ENCODE peak calls at places on chromosome 12, in eight cellular contexts. One of them, this sample, is unnamed.

GRCh38 chr12:108801736-108802665 is 55.4 kb downstream of the SSH1 start:
- DNase-seq in activated gamma-delta T cell treated with anti-CD3 and anti-CD28 coated beads, Interleukin-2, amount 50 U/mL, for 16 hours: no peak
- DNase-seq in bronchial epithelial cell: no peak
- DNase-seq in caudate nucleus: no peak
- DNase-seq in IMR-90: peak
- DNase-seq in upper lobe of right lung: no peak
- DNase-seq in stimulated activated CD4-positive, alpha-beta T cell treated with anti-CD3 and anti-CD28 coated beads, Interleukin-15, amount 100 ng/mL, for 24 hours: no peak
- DNase-seq in iris pigment epithelial cell: peak
- DNase-seq in this sample: no peak

GRCh38 chr12:124354400-124354799 is 59.5 kb downstream of the RFLNA start:
- DNase-seq in activated gamma-delta T cell treated with anti-CD3 and anti-CD28 coated beads, Interleukin-2, amount 50 U/mL, for 16 hours: no peak
- DNase-seq in IMR-90: no peak
- DNase-seq in caudate nucleus: no peak
- DNase-seq in bronchial epithelial cell: no peak
- DNase-seq in iris pigment epithelial cell: no peak
- DNase-seq in upper lobe of right lung: no peak
- DNase-seq in stimulated activated CD4-positive, alpha-beta T cell treated with anti-CD3 and anti-CD28 coated beads, Interleukin-15, amount 100 ng/mL, for 24 hours: no peak
- DNase-seq in this sample: no peak

GRCh38 chr12:69154585-69155363 is 84.6 kb upstream of the CPSF6 start:
- DNase-seq in bronchial epithelial cell: peak
- DNase-seq in upper lobe of right lung: peak
- DNase-seq in iris pigment epithelial cell: peak
- DNase-seq in stimulated activated CD4-positive, alpha-beta T cell treated with anti-CD3 and anti-CD28 coated beads, Interleukin-15, amount 100 ng/mL, for 24 hours: peak
- DNase-seq in activated gamma-delta T cell treated with anti-CD3 and anti-CD28 coated beads, Interleukin-2, amount 50 U/mL, for 16 hours: peak
- DNase-seq in IMR-90: peak
- DNase-seq in caudate nucleus: peak
- DNase-seq in this sample: peak

GRCh38 chr12:95605087-95605486 is 53.8 kb upstream of the USP44 start:
- DNase-seq in stimulated activated CD4-positive, alpha-beta T cell treated with anti-CD3 and anti-CD28 coated beads, Interleukin-15, amount 100 ng/mL, for 24 hours: no peak
- DNase-seq in iris pigment epithelial cell: peak
- DNase-seq in IMR-90: peak
- DNase-seq in bronchial epithelial cell: peak
- DNase-seq in upper lobe of right lung: no peak
- DNase-seq in caudate nucleus: no peak
- DNase-seq in activated gamma-delta T cell treated with anti-CD3 and anti-CD28 coated beads, Interleukin-2, amount 50 U/mL, for 16 hours: no peak
- DNase-seq in this sample: no peak

GRCh38 chr12:92362109-92362508 is 216.5 kb upstream of the BTG1 start:
- DNase-seq in upper lobe of right lung: no peak
- DNase-seq in caudate nucleus: no peak
- DNase-seq in stimulated activated CD4-positive, alpha-beta T cell treated with anti-CD3 and anti-CD28 coated beads, Interleukin-15, amount 100 ng/mL, for 24 hours: no peak
- DNase-seq in bronchial epithelial cell: no peak
- DNase-seq in iris pigment epithelial cell: no peak
- DNase-seq in IMR-90: no peak
- DNase-seq in activated gamma-delta T cell treated with anti-CD3 and anti-CD28 coated beads, Interleukin-2, amount 50 U/mL, for 16 hours: no peak
- DNase-seq in this sample: no peak

GRCh38 chr12:53825246-53826081 is 73.7 kb upstream of the CISTR start:
- DNase-seq in activated gamma-delta T cell treated with anti-CD3 and anti-CD28 coated beads, Interleukin-2, amount 50 U/mL, for 16 hours: no peak
- DNase-seq in caudate nucleus: no peak
- DNase-seq in iris pigment epithelial cell: peak
- DNase-seq in upper lobe of right lung: no peak
- DNase-seq in stimulated activated CD4-positive, alpha-beta T cell treated with anti-CD3 and anti-CD28 coated beads, Interleukin-15, amount 100 ng/mL, for 24 hours: no peak
- DNase-seq in bronchial epithelial cell: peak
- DNase-seq in IMR-90: peak
- DNase-seq in this sample: no peak

GRCh38 chr12:120972870-120973543 is 5.3 kb upstream of the HNF1A start:
- DNase-seq in caudate nucleus: no peak
- DNase-seq in activated gamma-delta T cell treated with anti-CD3 and anti-CD28 coated beads, Interleukin-2, amount 50 U/mL, for 16 hours: no peak
- DNase-seq in stimulated activated CD4-positive, alpha-beta T cell treated with anti-CD3 and anti-CD28 coated beads, Interleukin-15, amount 100 ng/mL, for 24 hours: no peak
- DNase-seq in upper lobe of right lung: no peak
- DNase-seq in bronchial epithelial cell: no peak
- DNase-seq in iris pigment epithelial cell: no peak
- DNase-seq in IMR-90: no peak
- DNase-seq in this sample: no peak

GRCh38 chr12:48998497-48999353 is 450 bp downstream of the DDN start:
- DNase-seq in stimulated activated CD4-positive, alpha-beta T cell treated with anti-CD3 and anti-CD28 coated beads, Interleukin-15, amount 100 ng/mL, for 24 hours: peak
- DNase-seq in bronchial epithelial cell: peak
- DNase-seq in caudate nucleus: no peak
- DNase-seq in iris pigment epithelial cell: no peak
- DNase-seq in activated gamma-delta T cell treated with anti-CD3 and anti-CD28 coated beads, Interleukin-2, amount 50 U/mL, for 16 hours: no peak
- DNase-seq in upper lobe of right lung: no peak
- DNase-seq in IMR-90: peak
- DNase-seq in this sample: no peak

GRCh38 chr12:13609874-13610273 is 371.5 kb downstream of the GRIN2B start:
- DNase-seq in upper lobe of right lung: no peak
- DNase-seq in IMR-90: no peak
- DNase-seq in caudate nucleus: no peak
- DNase-seq in stimulated activated CD4-positive, alpha-beta T cell treated with anti-CD3 and anti-CD28 coated beads, Interleukin-15, amount 100 ng/mL, for 24 hours: no peak
- DNase-seq in bronchial epithelial cell: no peak
- DNase-seq in iris pigment epithelial cell: no peak
- DNase-seq in activated gamma-delta T cell treated with anti-CD3 and anti-CD28 coated beads, Interleukin-2, amount 50 U/mL, for 16 hours: no peak
- DNase-seq in this sample: no peak

GRCh38 chr12:26378721-26379120 is 183.3 kb downstream of the SSPN start:
- DNase-seq in caudate nucleus: no peak
- DNase-seq in upper lobe of right lung: no peak
- DNase-seq in bronchial epithelial cell: no peak
- DNase-seq in activated gamma-delta T cell treated with anti-CD3 and anti-CD28 coated beads, Interleukin-2, amount 50 U/mL, for 16 hours: no peak
- DNase-seq in IMR-90: no peak
- DNase-seq in iris pigment epithelial cell: no peak
- DNase-seq in stimulated activated CD4-positive, alpha-beta T cell treated with anti-CD3 and anti-CD28 coated beads, Interleukin-15, amount 100 ng/mL, for 24 hours: no peak
- DNase-seq in this sample: no peak

GRCh38 chr12:92810370-92810769 is 107.6 kb downstream of the PLEKHG7 start:
- DNase-seq in caudate nucleus: no peak
- DNase-seq in IMR-90: no peak
- DNase-seq in stimulated activated CD4-positive, alpha-beta T cell treated with anti-CD3 and anti-CD28 coated beads, Interleukin-15, amount 100 ng/mL, for 24 hours: no peak
- DNase-seq in iris pigment epithelial cell: no peak
- DNase-seq in activated gamma-delta T cell treated with anti-CD3 and anti-CD28 coated beads, Interleukin-2, amount 50 U/mL, for 16 hours: no peak
- DNase-seq in bronchial epithelial cell: no peak
- DNase-seq in upper lobe of right lung: no peak
- DNase-seq in this sample: no peak

GRCh38 chr12:103838254-103838914 is 2.6 kb downstream of the NT5DC3 start:
- DNase-seq in activated gamma-delta T cell treated with anti-CD3 and anti-CD28 coated beads, Interleukin-2, amount 50 U/mL, for 16 hours: no peak
- DNase-seq in iris pigment epithelial cell: no peak
- DNase-seq in IMR-90: no peak
- DNase-seq in bronchial epithelial cell: no peak
- DNase-seq in stimulated activated CD4-positive, alpha-beta T cell treated with anti-CD3 and anti-CD28 coated beads, Interleukin-15, amount 100 ng/mL, for 24 hours: no peak
- DNase-seq in caudate nucleus: no peak
- DNase-seq in upper lobe of right lung: no peak
- DNase-seq in this sample: no peak

GRCh38 chr12:102110782-102111181 is 9.1 kb downstream of the NUP37 start:
- DNase-seq in activated gamma-delta T cell treated with anti-CD3 and anti-CD28 coated beads, Interleukin-2, amount 50 U/mL, for 16 hours: no peak
- DNase-seq in bronchial epithelial cell: no peak
- DNase-seq in stimulated activated CD4-positive, alpha-beta T cell treated with anti-CD3 and anti-CD28 coated beads, Interleukin-15, amount 100 ng/mL, for 24 hours: no peak
- DNase-seq in IMR-90: no peak
- DNase-seq in caudate nucleus: no peak
- DNase-seq in upper lobe of right lung: no peak
- DNase-seq in iris pigment epithelial cell: no peak
- DNase-seq in this sample: no peak

GRCh38 chr12:52050771-52051541 is at the start of gene NR4A1:
- DNase-seq in stimulated activated CD4-positive, alpha-beta T cell treated with anti-CD3 and anti-CD28 coated beads, Interleukin-15, amount 100 ng/mL, for 24 hours: peak
- DNase-seq in upper lobe of right lung: peak
- DNase-seq in iris pigment epithelial cell: peak
- DNase-seq in IMR-90: peak
- DNase-seq in bronchial epithelial cell: peak
- DNase-seq in activated gamma-delta T cell treated with anti-CD3 and anti-CD28 coated beads, Interleukin-2, amount 50 U/mL, for 16 hours: peak
- DNase-seq in caudate nucleus: peak
- DNase-seq in this sample: peak

GRCh38 chr12:57099766-57100165 is 10.9 kb downstream of the NAB2 start:
- DNase-seq in activated gamma-delta T cell treated with anti-CD3 and anti-CD28 coated beads, Interleukin-2, amount 50 U/mL, for 16 hours: no peak
- DNase-seq in bronchial epithelial cell: no peak
- DNase-seq in upper lobe of right lung: no peak
- DNase-seq in stimulated activated CD4-positive, alpha-beta T cell treated with anti-CD3 and anti-CD28 coated beads, Interleukin-15, amount 100 ng/mL, for 24 hours: no peak
- DNase-seq in caudate nucleus: no peak
- DNase-seq in iris pigment epithelial cell: no peak
- DNase-seq in IMR-90: no peak
- DNase-seq in this sample: no peak

GRCh38 chr12:16352481-16352880 is 5.0 kb downstream of the MGST1 start:
- DNase-seq in stimulated activated CD4-positive, alpha-beta T cell treated with anti-CD3 and anti-CD28 coated beads, Interleukin-15, amount 100 ng/mL, for 24 hours: no peak
- DNase-seq in activated gamma-delta T cell treated with anti-CD3 and anti-CD28 coated beads, Interleukin-2, amount 50 U/mL, for 16 hours: no peak
- DNase-seq in upper lobe of right lung: no peak
- DNase-seq in bronchial epithelial cell: peak
- DNase-seq in IMR-90: peak
- DNase-seq in iris pigment epithelial cell: peak
- DNase-seq in caudate nucleus: no peak
- DNase-seq in this sample: no peak

GRCh38 chr12:58000499-58000898 is 59.1 kb downstream of the ATP23 start:
- DNase-seq in bronchial epithelial cell: no peak
- DNase-seq in activated gamma-delta T cell treated with anti-CD3 and anti-CD28 coated beads, Interleukin-2, amount 50 U/mL, for 16 hours: no peak
- DNase-seq in stimulated activated CD4-positive, alpha-beta T cell treated with anti-CD3 and anti-CD28 coated beads, Interleukin-15, amount 100 ng/mL, for 24 hours: no peak
- DNase-seq in IMR-90: no peak
- DNase-seq in upper lobe of right lung: no peak
- DNase-seq in caudate nucleus: no peak
- DNase-seq in iris pigment epithelial cell: no peak
- DNase-seq in this sample: no peak

GRCh38 chr12:52193991-52194390 is 2.2 kb upstream of the KRT80 start:
- DNase-seq in upper lobe of right lung: no peak
- DNase-seq in iris pigment epithelial cell: peak
- DNase-seq in activated gamma-delta T cell treated with anti-CD3 and anti-CD28 coated beads, Interleukin-2, amount 50 U/mL, for 16 hours: no peak
- DNase-seq in IMR-90: no peak
- DNase-seq in caudate nucleus: no peak
- DNase-seq in stimulated activated CD4-positive, alpha-beta T cell treated with anti-CD3 and anti-CD28 coated beads, Interleukin-15, amount 100 ng/mL, for 24 hours: no peak
- DNase-seq in bronchial epithelial cell: no peak
- DNase-seq in this sample: no peak

GRCh38 chr12:118126119-118126757 is 9.7 kb upstream of the PEBP1 start:
- DNase-seq in iris pigment epithelial cell: no peak
- DNase-seq in IMR-90: no peak
- DNase-seq in upper lobe of right lung: peak
- DNase-seq in caudate nucleus: no peak
- DNase-seq in activated gamma-delta T cell treated with anti-CD3 and anti-CD28 coated beads, Interleukin-2, amount 50 U/mL, for 16 hours: no peak
- DNase-seq in bronchial epithelial cell: no peak
- DNase-seq in stimulated activated CD4-positive, alpha-beta T cell treated with anti-CD3 and anti-CD28 coated beads, Interleukin-15, amount 100 ng/mL, for 24 hours: no peak
- DNase-seq in this sample: no peak

GRCh38 chr12:52529846-52530245 is 9.7 kb upstream of the KRT5 start:
- DNase-seq in stimulated activated CD4-positive, alpha-beta T cell treated with anti-CD3 and anti-CD28 coated beads, Interleukin-15, amount 100 ng/mL, for 24 hours: no peak
- DNase-seq in IMR-90: no peak
- DNase-seq in activated gamma-delta T cell treated with anti-CD3 and anti-CD28 coated beads, Interleukin-2, amount 50 U/mL, for 16 hours: no peak
- DNase-seq in caudate nucleus: no peak
- DNase-seq in iris pigment epithelial cell: no peak
- DNase-seq in upper lobe of right lung: no peak
- DNase-seq in bronchial epithelial cell: no peak
- DNase-seq in this sample: no peak

GRCh38 chr12:64428956-64429355 is 23.0 kb upstream of the TBK1 start:
- DNase-seq in bronchial epithelial cell: no peak
- DNase-seq in iris pigment epithelial cell: no peak
- DNase-seq in stimulated activated CD4-positive, alpha-beta T cell treated with anti-CD3 and anti-CD28 coated beads, Interleukin-15, amount 100 ng/mL, for 24 hours: no peak
- DNase-seq in IMR-90: no peak
- DNase-seq in upper lobe of right lung: no peak
- DNase-seq in activated gamma-delta T cell treated with anti-CD3 and anti-CD28 coated beads, Interleukin-2, amount 50 U/mL, for 16 hours: no peak
- DNase-seq in caudate nucleus: no peak
- DNase-seq in this sample: no peak

GRCh38 chr12:98504368-98504617 is 11.1 kb upstream of the TMPO start:
- DNase-seq in upper lobe of right lung: no peak
- DNase-seq in iris pigment epithelial cell: no peak
- DNase-seq in bronchial epithelial cell: no peak
- DNase-seq in IMR-90: no peak
- DNase-seq in stimulated activated CD4-positive, alpha-beta T cell treated with anti-CD3 and anti-CD28 coated beads, Interleukin-15, amount 100 ng/mL, for 24 hours: no peak
- DNase-seq in activated gamma-delta T cell treated with anti-CD3 and anti-CD28 coated beads, Interleukin-2, amount 50 U/mL, for 16 hours: no peak
- DNase-seq in caudate nucleus: no peak
- DNase-seq in this sample: no peak

GRCh38 chr12:66538970-66539369 is 139.9 kb downstream of the GRIP1 start:
- DNase-seq in upper lobe of right lung: no peak
- DNase-seq in IMR-90: no peak
- DNase-seq in bronchial epithelial cell: peak
- DNase-seq in iris pigment epithelial cell: peak
- DNase-seq in activated gamma-delta T cell treated with anti-CD3 and anti-CD28 coated beads, Interleukin-2, amount 50 U/mL, for 16 hours: no peak
- DNase-seq in stimulated activated CD4-positive, alpha-beta T cell treated with anti-CD3 and anti-CD28 coated beads, Interleukin-15, amount 100 ng/mL, for 24 hours: no peak
- DNase-seq in caudate nucleus: no peak
- DNase-seq in this sample: no peak

GRCh38 chr12:121034906-121035305 is 4.1 kb downstream of the OASL start:
- DNase-seq in iris pigment epithelial cell: no peak
- DNase-seq in caudate nucleus: no peak
- DNase-seq in activated gamma-delta T cell treated with anti-CD3 and anti-CD28 coated beads, Interleukin-2, amount 50 U/mL, for 16 hours: no peak
- DNase-seq in IMR-90: no peak
- DNase-seq in upper lobe of right lung: no peak
- DNase-seq in bronchial epithelial cell: no peak
- DNase-seq in stimulated activated CD4-positive, alpha-beta T cell treated with anti-CD3 and anti-CD28 coated beads, Interleukin-15, amount 100 ng/mL, for 24 hours: no peak
- DNase-seq in this sample: no peak

GRCh38 chr12:107847830-107848229 is 73.3 kb downstream of the ASCL4 start:
- DNase-seq in caudate nucleus: no peak
- DNase-seq in stimulated activated CD4-positive, alpha-beta T cell treated with anti-CD3 and anti-CD28 coated beads, Interleukin-15, amount 100 ng/mL, for 24 hours: no peak
- DNase-seq in bronchial epithelial cell: peak
- DNase-seq in IMR-90: no peak
- DNase-seq in upper lobe of right lung: no peak
- DNase-seq in activated gamma-delta T cell treated with anti-CD3 and anti-CD28 coated beads, Interleukin-2, amount 50 U/mL, for 16 hours: no peak
- DNase-seq in iris pigment epithelial cell: no peak
- DNase-seq in this sample: no peak

GRCh38 chr12:6943719-6944380 is at the start of the genes C12orf57 and RNU7-1:
- DNase-seq in stimulated activated CD4-positive, alpha-beta T cell treated with anti-CD3 and anti-CD28 coated beads, Interleukin-15, amount 100 ng/mL, for 24 hours: peak
- DNase-seq in IMR-90: peak
- DNase-seq in caudate nucleus: peak
- DNase-seq in iris pigment epithelial cell: peak
- DNase-seq in activated gamma-delta T cell treated with anti-CD3 and anti-CD28 coated beads, Interleukin-2, amount 50 U/mL, for 16 hours: peak
- DNase-seq in bronchial epithelial cell: peak
- DNase-seq in upper lobe of right lung: peak
- DNase-seq in this sample: peak

GRCh38 chr12:44750468-44750867 is 125.6 kb downstream of the NELL2 start:
- DNase-seq in activated gamma-delta T cell treated with anti-CD3 and anti-CD28 coated beads, Interleukin-2, amount 50 U/mL, for 16 hours: no peak
- DNase-seq in bronchial epithelial cell: no peak
- DNase-seq in iris pigment epithelial cell: no peak
- DNase-seq in stimulated activated CD4-positive, alpha-beta T cell treated with anti-CD3 and anti-CD28 coated beads, Interleukin-15, amount 100 ng/mL, for 24 hours: no peak
- DNase-seq in caudate nucleus: no peak
- DNase-seq in upper lobe of right lung: no peak
- DNase-seq in IMR-90: no peak
- DNase-seq in this sample: no peak

GRCh38 chr12:18250313-18250916 is 10.9 kb upstream of the PIK3C2G start:
- DNase-seq in IMR-90: peak
- DNase-seq in iris pigment epithelial cell: peak
- DNase-seq in upper lobe of right lung: no peak
- DNase-seq in activated gamma-delta T cell treated with anti-CD3 and anti-CD28 coated beads, Interleukin-2, amount 50 U/mL, for 16 hours: no peak
- DNase-seq in stimulated activated CD4-positive, alpha-beta T cell treated with anti-CD3 and anti-CD28 coated beads, Interleukin-15, amount 100 ng/mL, for 24 hours: no peak
- DNase-seq in bronchial epithelial cell: peak
- DNase-seq in caudate nucleus: no peak
- DNase-seq in this sample: peak

GRCh38 chr12:46369474-46370379 is 2.8 kb downstream of the SLC38A2 start:
- DNase-seq in IMR-90: no peak
- DNase-seq in stimulated activated CD4-positive, alpha-beta T cell treated with anti-CD3 and anti-CD28 coated beads, Interleukin-15, amount 100 ng/mL, for 24 hours: no peak
- DNase-seq in caudate nucleus: no peak
- DNase-seq in iris pigment epithelial cell: no peak
- DNase-seq in upper lobe of right lung: no peak
- DNase-seq in activated gamma-delta T cell treated with anti-CD3 and anti-CD28 coated beads, Interleukin-2, amount 50 U/mL, for 16 hours: no peak
- DNase-seq in bronchial epithelial cell: no peak
- DNase-seq in this sample: no peak

GRCh38 chr12:111757361-111758119 is 9.2 kb upstream of the ALDH2 start:
- DNase-seq in activated gamma-delta T cell treated with anti-CD3 and anti-CD28 coated beads, Interleukin-2, amount 50 U/mL, for 16 hours: no peak
- DNase-seq in bronchial epithelial cell: no peak
- DNase-seq in stimulated activated CD4-positive, alpha-beta T cell treated with anti-CD3 and anti-CD28 coated beads, Interleukin-15, amount 100 ng/mL, for 24 hours: no peak
- DNase-seq in caudate nucleus: no peak
- DNase-seq in upper lobe of right lung: peak
- DNase-seq in IMR-90: peak
- DNase-seq in iris pigment epithelial cell: peak
- DNase-seq in this sample: peak

GRCh38 chr12:122090759-122091535 is 12.4 kb downstream of the MLXIP start:
- DNase-seq in upper lobe of right lung: peak
- DNase-seq in iris pigment epithelial cell: peak
- DNase-seq in bronchial epithelial cell: no peak
- DNase-seq in activated gamma-delta T cell treated with anti-CD3 and anti-CD28 coated beads, Interleukin-2, amount 50 U/mL, for 16 hours: no peak
- DNase-seq in IMR-90: peak
- DNase-seq in caudate nucleus: no peak
- DNase-seq in stimulated activated CD4-positive, alpha-beta T cell treated with anti-CD3 and anti-CD28 coated beads, Interleukin-15, amount 100 ng/mL, for 24 hours: no peak
- DNase-seq in this sample: no peak

GRCh38 chr12:50234347-50234746 is 49.0 kb downstream of the LIMA1 start:
- DNase-seq in IMR-90: no peak
- DNase-seq in stimulated activated CD4-positive, alpha-beta T cell treated with anti-CD3 and anti-CD28 coated beads, Interleukin-15, amount 100 ng/mL, for 24 hours: peak
- DNase-seq in iris pigment epithelial cell: peak
- DNase-seq in activated gamma-delta T cell treated with anti-CD3 and anti-CD28 coated beads, Interleukin-2, amount 50 U/mL, for 16 hours: no peak
- DNase-seq in upper lobe of right lung: no peak
- DNase-seq in bronchial epithelial cell: peak
- DNase-seq in caudate nucleus: no peak
- DNase-seq in this sample: no peak

GRCh38 chr12:117485984-117486839 is 124.8 kb upstream of the NOS1 start:
- DNase-seq in upper lobe of right lung: no peak
- DNase-seq in stimulated activated CD4-positive, alpha-beta T cell treated with anti-CD3 and anti-CD28 coated beads, Interleukin-15, amount 100 ng/mL, for 24 hours: no peak
- DNase-seq in iris pigment epithelial cell: no peak
- DNase-seq in IMR-90: no peak
- DNase-seq in activated gamma-delta T cell treated with anti-CD3 and anti-CD28 coated beads, Interleukin-2, amount 50 U/mL, for 16 hours: no peak
- DNase-seq in bronchial epithelial cell: no peak
- DNase-seq in caudate nucleus: no peak
- DNase-seq in this sample: no peak

GRCh38 chr12:4700621-4701026 is 19.6 kb upstream of the GALNT8 start:
- DNase-seq in upper lobe of right lung: no peak
- DNase-seq in caudate nucleus: no peak
- DNase-seq in stimulated activated CD4-positive, alpha-beta T cell treated with anti-CD3 and anti-CD28 coated beads, Interleukin-15, amount 100 ng/mL, for 24 hours: no peak
- DNase-seq in iris pigment epithelial cell: no peak
- DNase-seq in bronchial epithelial cell: peak
- DNase-seq in activated gamma-delta T cell treated with anti-CD3 and anti-CD28 coated beads, Interleukin-2, amount 50 U/mL, for 16 hours: no peak
- DNase-seq in IMR-90: peak
- DNase-seq in this sample: no peak